ENCODE peak calls at places on chromosomes 16 and 17, in four cellular contexts. O is adrenal gland, B is heart right ventricle, W is PC-9. G is an unnamed sample. For H3K4me1, the result is how much of the 10 kb centered on the place peaks cover.

GRCh38 chr17:81294512-81295030 is 536 bp downstream of the SLC38A10 start:
- DNase-seq in O (peak), B (peak), W (no peak), G (no peak)

GRCh38 chr16:57794849-57795430 is 7.4 kb downstream of the KIFC3 start:
- DNase-seq in B (no peak), W (no peak), O (no peak), G (no peak)

GRCh38 chr17:50834126-50834785 is 1.1 kb upstream of the WFIKKN2 start:
- DNase-seq in O (no peak), B (no peak), W (no peak), G (no peak)

GRCh38 chr16:1909661-1910231 is 8.5 kb downstream of the HS3ST6 start:
- DNase-seq in B (no peak), O (no peak), W (no peak), G (no peak)

GRCh38 chr16:11636172-11636721 is 32.0 kb upstream of the SNN start:
- DNase-seq in W (peak), O (no peak), B (no peak), G (no peak)

GRCh38 chr16:11816123-11816522 is 19.1 kb upstream of the ZC3H7A start:
- DNase-seq in W (no peak), B (no peak), O (no peak), G (no peak)

GRCh38 chr16:53022374-53022773 is 30.3 kb downstream of the CHD9NB start:
- DNase-seq in B (no peak), O (peak), W (no peak), G (no peak)

GRCh38 chr17:80252871-80253270 is 7.8 kb upstream of the RNF213 start:
- DNase-seq in B (peak), W (no peak), O (peak), G (no peak)

GRCh38 chr16:566475-567361 is at the start of gene NHLRC4:
- DNase-seq in O (peak), B (peak), W (no peak), G (no peak)

GRCh38 chr17:37844158-37844976 is 79.8 kb upstream of the TBC1D3K start:
- DNase-seq in W (no peak), O (peak), B (peak), G (peak)

GRCh38 chr16:72501739-72502653 is 330.0 kb upstream of the PMFBP1 start:
- DNase-seq in O (peak), W (no peak), B (peak), G (no peak)

GRCh38 chr17:46727572-46728348 is 90.7 kb downstream of the WNT3 start:
- DNase-seq in B (no peak), O (no peak), W (peak), G (no peak)

GRCh38 chr17:36195474-36196098 is 972 bp downstream of the CCL3L1 start:
- DNase-seq in W (no peak), B (no peak), O (no peak), G (no peak)

GRCh38 chr16:377419-377951 is 4.3 kb downstream of the PGAP6 start:
- DNase-seq in B (peak), W (no peak), O (no peak), G (no peak)

GRCh38 chr16:53052519-53053501 is at the start of gene CHD9NB:
- DNase-seq in B (no peak), W (peak), O (peak), G (peak)

GRCh38 chr16:27245276-27246231 is 23.0 kb downstream of the NSMCE1 start:
- DNase-seq in O (peak), W (no peak), B (no peak), G (no peak)

GRCh38 chr17:67506966-67507365 is 129.9 kb downstream of the PITPNC1 start:
- DNase-seq in B (no peak), O (no peak), W (no peak), G (no peak)

GRCh38 chr17:9208381-9208780 is 187.1 kb downstream of the NTN1 start:
- DNase-seq in O (no peak), B (no peak), W (no peak), G (no peak)

GRCh38 chr16:3553138-3553923 is 23.9 kb downstream of the NLRC3 start:
- DNase-seq in O (no peak), W (no peak), B (no peak), G (no peak)

GRCh38 chr16:24853830-24854229 is 8.1 kb downstream of the SLC5A11 start:
- DNase-seq in B (peak), O (peak), W (no peak), G (no peak)

GRCh38 chr16:12002447-12003006 is 26.0 kb downstream of the SNX29 start:
- DNase-seq in B (no peak), W (no peak), O (peak), G (no peak)

GRCh38 chr16:78791926-78792325 is 692.5 kb downstream of the WWOX start:
- DNase-seq in W (no peak), B (no peak), O (no peak), G (no peak)

DNA sequence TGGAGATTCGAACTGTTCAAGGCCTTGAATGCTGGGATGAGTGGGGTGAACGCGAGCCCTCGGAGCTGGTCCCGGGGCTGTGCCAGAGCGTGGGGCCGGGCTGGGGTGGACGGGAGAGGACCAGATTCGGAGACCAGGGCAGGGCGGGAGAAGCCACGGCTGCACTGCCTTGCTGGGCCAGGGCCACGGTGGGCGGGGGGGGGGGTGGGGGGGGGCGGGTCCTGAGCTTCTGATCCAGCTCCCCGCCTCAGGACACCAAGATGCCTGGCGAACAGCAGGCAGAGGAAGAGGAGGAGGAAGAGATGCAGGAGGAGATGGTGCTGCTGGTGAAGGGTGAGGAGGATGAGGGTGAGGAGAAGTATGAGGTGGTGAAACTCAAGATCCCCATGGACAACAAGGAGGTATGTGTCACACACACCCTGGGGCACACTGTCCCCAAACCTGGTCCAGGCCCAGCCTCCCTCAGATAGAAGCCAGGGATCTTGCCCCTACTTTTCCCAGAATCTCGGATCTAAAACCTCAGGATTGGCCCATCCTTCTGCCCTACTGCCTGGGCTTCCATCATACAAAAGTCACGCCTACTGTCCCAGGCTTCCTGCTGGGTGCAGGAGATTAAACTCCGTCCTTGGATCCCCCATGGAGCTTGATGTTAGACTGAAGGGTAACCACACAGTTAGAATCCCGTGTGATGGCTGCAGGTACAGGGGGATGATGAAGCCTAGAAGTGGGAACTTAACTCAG is 558 bp downstream of the ZNF771 start:
- DNase-seq in O (no peak), W (peak), B (no peak), G (no peak)
- H3K27ac ChIP-seq in O (peak), W (peak), B (peak), G (peak)

DNA sequence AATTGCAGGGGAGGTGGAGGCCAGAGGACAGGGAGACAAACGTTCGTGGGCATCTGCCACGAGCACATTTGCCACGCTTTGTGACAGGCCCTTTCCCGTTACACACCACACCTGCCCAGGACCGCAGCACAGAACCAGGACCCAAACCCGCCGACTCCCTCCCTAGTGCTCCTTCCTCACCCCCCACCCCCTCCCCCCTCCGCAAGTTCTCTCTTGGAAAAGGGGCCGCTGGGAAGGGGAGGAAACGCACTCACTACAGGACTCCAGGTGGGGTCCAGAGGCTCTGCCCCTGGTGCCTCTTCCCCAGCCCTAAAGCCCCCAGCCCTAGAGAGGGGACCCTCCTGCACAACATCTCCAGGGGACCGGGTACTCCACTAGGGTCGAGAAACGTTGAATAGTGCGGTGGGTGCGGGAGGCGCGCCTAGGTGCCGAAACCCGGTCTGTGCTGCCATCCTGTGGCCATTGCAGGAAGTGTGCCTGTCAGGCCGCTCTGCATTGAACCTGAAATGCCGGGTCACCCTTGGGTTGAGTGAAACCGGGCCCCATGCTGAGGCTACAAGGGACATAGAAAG is 21.9 kb upstream of the EIF1 start:
- DNase-seq in B (peak), O (peak), W (peak), G (peak)
- H3K4me1 ChIP-seq in B (under half), O (under half), W (under half), G (under half)

DNA sequence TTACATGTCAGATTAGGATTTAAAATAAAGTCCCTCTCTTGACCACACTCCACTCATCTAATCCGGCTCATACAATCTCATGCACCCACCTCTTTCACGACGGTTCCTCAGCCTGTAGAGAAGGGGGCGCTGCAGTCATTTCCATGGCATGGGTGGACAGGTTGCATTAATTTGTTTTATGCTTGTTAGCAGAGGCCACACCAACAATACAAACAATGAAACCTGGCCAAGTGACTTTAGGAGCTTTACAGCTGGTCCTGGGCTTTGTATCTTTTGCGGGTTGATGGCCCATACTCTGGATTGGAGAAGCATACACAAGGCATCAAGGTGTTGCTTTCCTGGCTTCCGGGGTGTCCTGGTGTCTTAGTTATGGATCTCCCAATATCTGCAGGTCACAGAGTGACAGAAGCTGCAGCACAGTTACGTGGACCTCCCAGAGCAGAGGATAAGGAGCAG is 9.7 kb upstream of the SNF8 start:
- DNase-seq in B (no peak), O (no peak), W (peak), G (no peak)
- TF ChIP-seq CTCF in B (no peak), O (no peak), W (peak), G (no peak)

DNA sequence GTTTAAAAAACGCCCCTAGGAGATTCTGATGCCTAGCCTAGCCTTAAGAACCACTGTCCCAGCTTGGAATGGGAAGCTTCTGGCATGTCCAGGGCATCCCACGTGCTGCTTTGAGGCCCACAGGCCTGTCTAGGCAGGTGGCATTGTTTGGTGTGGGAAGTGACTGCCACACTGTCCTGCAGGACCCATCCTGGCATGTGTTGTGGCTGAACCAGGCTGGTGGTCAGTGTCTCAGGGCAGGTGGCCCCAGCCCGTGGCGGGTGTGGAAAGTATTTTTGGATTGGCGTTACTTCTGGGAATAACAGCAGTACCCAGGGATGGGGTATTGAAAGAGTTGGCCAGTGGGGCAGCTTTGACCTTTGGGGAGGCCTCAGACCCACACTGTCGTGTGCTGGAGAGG is 27.9 kb downstream of the PGS1 start:
- DNase-seq in O (no peak), B (no peak), W (no peak), G (no peak)
- H3K27ac ChIP-seq in O (no peak), B (no peak), W (no peak), G (no peak)

DNA sequence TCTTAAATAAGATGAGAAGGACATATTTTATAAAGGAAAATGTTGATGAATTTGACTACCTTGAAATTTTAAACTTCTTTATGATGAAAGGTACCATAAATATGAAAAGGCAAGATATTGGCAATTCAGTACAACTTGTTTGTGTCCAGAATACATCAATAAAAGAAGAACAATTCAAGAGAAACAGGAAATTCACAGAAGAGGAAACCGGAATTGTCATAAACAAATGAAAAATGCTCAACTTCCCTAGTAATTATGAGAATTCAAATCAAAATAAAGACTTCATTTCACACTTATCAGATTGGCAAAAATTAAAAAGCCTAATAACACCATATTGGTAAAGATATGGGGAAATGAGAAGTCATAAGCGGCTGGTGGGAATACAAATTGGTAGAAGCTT is 54.3 kb downstream of the WSB1 start:
- DNase-seq in O (no peak), W (no peak), B (no peak), G (no peak)
- H3K4me1 ChIP-seq in O (under half), W (under half), B (under half), G (under half)

GRCh38 chr17:10384175-10384574 is 11.4 kb upstream of the MYH13 start:
- DNase-seq in O (no peak), B (no peak), W (no peak), G (no peak)
- TF ChIP-seq CTCF in O (no peak), B (no peak), W (no peak), G (no peak)

G was measured in ascending aorta.